ENCODE peak calls at places on chromosome 20, in five cellular contexts. One of them, this sample, is unnamed.

GRCh38 chr20:1323830-1324597 is 4.9 kb downstream of the SDCBP2 start:
- DNase-seq in tibial nerve: no peak
- DNase-seq in stomach: no peak
- DNase-seq in ovary: no peak
- DNase-seq in suprapubic skin: peak
- DNase-seq in this sample: no peak

GRCh38 chr20:17227199-17227535 is 327 bp downstream of the PCSK2 start:
- DNase-seq in tibial nerve: no peak
- DNase-seq in stomach: no peak
- DNase-seq in ovary: no peak
- DNase-seq in suprapubic skin: no peak
- DNase-seq in this sample: no peak

GRCh38 chr20:53707341-53708102 is 113.9 kb upstream of the ZNF217 start:
- DNase-seq in tibial nerve: peak
- DNase-seq in stomach: no peak
- DNase-seq in ovary: no peak
- DNase-seq in suprapubic skin: no peak
- DNase-seq in this sample: no peak

GRCh38 chr20:37397076-37397953 is 51.4 kb downstream of the SRC start:
- DNase-seq in tibial nerve: no peak
- DNase-seq in stomach: no peak
- DNase-seq in ovary: no peak
- DNase-seq in suprapubic skin: no peak
- DNase-seq in this sample: no peak

GRCh38 chr20:62635852-62636251 is 6.5 kb upstream of the SLCO4A1 start:
- DNase-seq in tibial nerve: no peak
- DNase-seq in stomach: no peak
- DNase-seq in ovary: no peak
- DNase-seq in suprapubic skin: no peak
- DNase-seq in this sample: peak

GRCh38 chr20:32764000-32764960 is 2.1 kb downstream of the DNMT3B start:
- DNase-seq in tibial nerve: no peak
- DNase-seq in stomach: no peak
- DNase-seq in ovary: no peak
- DNase-seq in suprapubic skin: no peak
- DNase-seq in this sample: no peak

GRCh38 chr20:7090753-7091310 is 323.3 kb downstream of the BMP2 start:
- DNase-seq in tibial nerve: no peak
- DNase-seq in stomach: no peak
- DNase-seq in ovary: no peak
- DNase-seq in suprapubic skin: no peak
- DNase-seq in this sample: no peak

GRCh38 chr20:20721489-20721888 is 9.0 kb upstream of the RALGAPA2 start:
- DNase-seq in tibial nerve: no peak
- DNase-seq in stomach: no peak
- DNase-seq in ovary: no peak
- DNase-seq in suprapubic skin: no peak
- DNase-seq in this sample: no peak

GRCh38 chr20:768426-768978 is at the start of gene SLC52A3:
- DNase-seq in tibial nerve: no peak
- DNase-seq in stomach: peak
- DNase-seq in ovary: no peak
- DNase-seq in suprapubic skin: no peak
- DNase-seq in this sample: peak

GRCh38 chr20:36819662-36820061 is 46.1 kb upstream of the DSN1 start:
- DNase-seq in tibial nerve: no peak
- DNase-seq in stomach: peak
- DNase-seq in ovary: no peak
- DNase-seq in suprapubic skin: no peak
- DNase-seq in this sample: no peak

GRCh38 chr20:2042400-2042799 is 48.5 kb upstream of the PDYN start:
- DNase-seq in tibial nerve: no peak
- DNase-seq in stomach: no peak
- DNase-seq in ovary: no peak
- DNase-seq in suprapubic skin: no peak
- DNase-seq in this sample: no peak

GRCh38 chr20:34985439-34986310 is 30.0 kb downstream of the MYH7B start:
- DNase-seq in tibial nerve: no peak
- DNase-seq in stomach: no peak
- DNase-seq in ovary: no peak
- DNase-seq in suprapubic skin: no peak
- DNase-seq in this sample: no peak

GRCh38 chr20:14543040-14543439 is 205.6 kb upstream of the FLRT3 start:
- DNase-seq in tibial nerve: no peak
- DNase-seq in stomach: no peak
- DNase-seq in ovary: no peak
- DNase-seq in suprapubic skin: no peak
- DNase-seq in this sample: no peak

GRCh38 chr20:15889073-15889923 is 684.0 kb downstream of the KIF16B start:
- DNase-seq in tibial nerve: no peak
- DNase-seq in stomach: no peak
- DNase-seq in ovary: no peak
- DNase-seq in suprapubic skin: no peak
- DNase-seq in this sample: no peak

GRCh38 chr20:437787-438486 is 24.4 kb downstream of the TBC1D20 start:
- DNase-seq in tibial nerve: no peak
- DNase-seq in stomach: no peak
- DNase-seq in ovary: no peak
- DNase-seq in suprapubic skin: no peak
- DNase-seq in this sample: no peak

GRCh38 chr20:45183084-45183483 is 8.4 kb downstream of the PI3 start:
- DNase-seq in tibial nerve: no peak
- DNase-seq in stomach: no peak
- DNase-seq in ovary: no peak
- DNase-seq in suprapubic skin: no peak
- DNase-seq in this sample: no peak

GRCh38 chr20:19757487-19757972 is 528 bp upstream of the RIN2 start:
- DNase-seq in tibial nerve: peak
- DNase-seq in stomach: peak
- DNase-seq in ovary: peak
- DNase-seq in suprapubic skin: peak
- DNase-seq in this sample: peak

GRCh38 chr20:36121981-36122930 is 32.3 kb upstream of the EPB41L1 start:
- DNase-seq in tibial nerve: no peak
- DNase-seq in stomach: peak
- DNase-seq in ovary: no peak
- DNase-seq in suprapubic skin: no peak
- DNase-seq in this sample: peak

GRCh38 chr20:41482647-41483552 is 116.3 kb upstream of the EMILIN3 start:
- DNase-seq in tibial nerve: no peak
- DNase-seq in stomach: no peak
- DNase-seq in ovary: no peak
- DNase-seq in suprapubic skin: no peak
- DNase-seq in this sample: no peak

GRCh38 chr20:32130965-32131364 is 21.5 kb downstream of the TM9SF4 start:
- DNase-seq in tibial nerve: no peak
- DNase-seq in stomach: no peak
- DNase-seq in ovary: no peak
- DNase-seq in suprapubic skin: no peak
- DNase-seq in this sample: no peak

GRCh38 chr20:4951299-4951698 is 50.0 kb downstream of the SLC23A2 start:
- DNase-seq in tibial nerve: peak
- DNase-seq in stomach: no peak
- DNase-seq in ovary: no peak
- DNase-seq in suprapubic skin: no peak
- DNase-seq in this sample: no peak

GRCh38 chr20:2755451-2756055 is 44.9 kb downstream of the CPXM1 start:
- DNase-seq in tibial nerve: no peak
- DNase-seq in stomach: no peak
- DNase-seq in ovary: no peak
- DNase-seq in suprapubic skin: peak
- DNase-seq in this sample: peak

GRCh38 chr20:31723282-31724078 is 812 bp upstream of the BCL2L1 start:
- DNase-seq in tibial nerve: peak
- DNase-seq in stomach: peak
- DNase-seq in ovary: peak
- DNase-seq in suprapubic skin: peak
- DNase-seq in this sample: peak

GRCh38 chr20:1838479-1839279 is 56.5 kb upstream of the SIRPA start:
- DNase-seq in tibial nerve: no peak
- DNase-seq in stomach: no peak
- DNase-seq in ovary: no peak
- DNase-seq in suprapubic skin: no peak
- DNase-seq in this sample: no peak

GRCh38 chr20:49781676-49782075 is 31.0 kb upstream of the SLC9A8 start:
- DNase-seq in tibial nerve: no peak
- DNase-seq in stomach: no peak
- DNase-seq in ovary: no peak
- DNase-seq in suprapubic skin: no peak
- DNase-seq in this sample: no peak

GRCh38 chr20:19336601-19337000 is 124.2 kb downstream of the SLC24A3 start:
- DNase-seq in tibial nerve: no peak
- DNase-seq in stomach: no peak
- DNase-seq in ovary: no peak
- DNase-seq in suprapubic skin: no peak
- DNase-seq in this sample: no peak

GRCh38 chr20:24787071-24787470 is 162.0 kb upstream of the CST7 start:
- DNase-seq in tibial nerve: no peak
- DNase-seq in stomach: no peak
- DNase-seq in ovary: no peak
- DNase-seq in suprapubic skin: no peak
- DNase-seq in this sample: no peak

GRCh38 chr20:24045621-24046020 is 57.0 kb upstream of the GGTLC1 start:
- DNase-seq in tibial nerve: no peak
- DNase-seq in stomach: no peak
- DNase-seq in ovary: no peak
- DNase-seq in suprapubic skin: no peak
- DNase-seq in this sample: no peak

GRCh38 chr20:38139156-38139912 is 25.7 kb downstream of the TGM2 start:
- DNase-seq in tibial nerve: no peak
- DNase-seq in stomach: no peak
- DNase-seq in ovary: peak
- DNase-seq in suprapubic skin: no peak
- DNase-seq in this sample: no peak

GRCh38 chr20:62049342-62050165 is 16.1 kb downstream of the TAF4 start:
- DNase-seq in tibial nerve: no peak
- DNase-seq in stomach: no peak
- DNase-seq in ovary: peak
- DNase-seq in suprapubic skin: no peak
- DNase-seq in this sample: peak

DNA sequence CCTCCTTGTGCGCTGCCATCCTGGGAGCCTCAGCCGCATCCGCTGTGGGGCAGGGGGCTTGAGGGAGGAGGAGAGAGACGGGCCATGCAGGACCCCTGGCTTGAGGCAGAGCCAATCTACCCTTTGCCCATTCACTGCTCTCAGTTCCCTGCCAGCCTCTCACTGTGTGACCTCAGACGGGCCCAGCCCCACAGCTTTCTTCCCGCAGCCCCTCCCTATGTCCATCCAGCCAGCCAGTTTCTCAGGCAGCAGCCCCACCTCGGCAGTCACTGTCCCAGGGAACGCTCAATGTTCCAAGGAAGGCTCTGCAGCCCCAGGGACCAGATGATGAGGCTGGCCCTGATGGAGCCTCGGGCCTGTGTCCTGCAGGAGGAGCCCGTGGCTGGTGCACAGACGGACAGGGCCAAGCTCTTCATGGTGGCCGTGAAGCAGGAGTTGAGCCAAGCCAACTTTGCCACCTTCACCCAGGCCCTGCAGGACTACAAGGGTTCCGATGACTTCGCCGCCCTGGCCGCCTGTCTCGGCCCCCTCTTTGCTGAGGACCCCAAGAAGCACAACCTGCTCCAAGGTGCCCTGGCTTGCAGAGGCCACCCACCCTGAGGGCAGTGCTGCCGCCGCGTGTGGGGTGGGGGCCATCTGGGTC is 3.9 kb upstream of the TNFRSF6B start:
- DNase-seq in tibial nerve: no peak
- DNase-seq in stomach: no peak
- DNase-seq in ovary: no peak
- DNase-seq in suprapubic skin: no peak
- DNase-seq in this sample: peak
- TF ChIP-seq CTCF in tibial nerve: no peak
- TF ChIP-seq CTCF in stomach: no peak
- TF ChIP-seq CTCF in ovary: no peak
- TF ChIP-seq CTCF in suprapubic skin: no peak
- TF ChIP-seq CTCF in this sample: no peak

GRCh38 chr20:51373713-51374481 is 168.6 kb downstream of the NFATC2 start:
- DNase-seq in tibial nerve: no peak
- DNase-seq in stomach: peak
- DNase-seq in ovary: peak
- DNase-seq in suprapubic skin: no peak
- DNase-seq in this sample: no peak
- TF ChIP-seq EP300 in tibial nerve: peak
- TF ChIP-seq EP300 in stomach: no peak
- TF ChIP-seq EP300 in ovary: no peak
- TF ChIP-seq EP300 in suprapubic skin: no peak
- TF ChIP-seq EP300 in this sample: no peak

GRCh38 chr20:10255846-10256245 is 37.2 kb downstream of the SNAP25 start:
- DNase-seq in tibial nerve: no peak
- DNase-seq in stomach: no peak
- DNase-seq in ovary: no peak
- DNase-seq in suprapubic skin: no peak
- DNase-seq in this sample: no peak
- H3K4me3 ChIP-seq in tibial nerve: no peak
- H3K4me3 ChIP-seq in stomach: no peak
- H3K4me3 ChIP-seq in ovary: no peak
- H3K4me3 ChIP-seq in suprapubic skin: no peak
- H3K4me3 ChIP-seq in this sample: no peak

DNA sequence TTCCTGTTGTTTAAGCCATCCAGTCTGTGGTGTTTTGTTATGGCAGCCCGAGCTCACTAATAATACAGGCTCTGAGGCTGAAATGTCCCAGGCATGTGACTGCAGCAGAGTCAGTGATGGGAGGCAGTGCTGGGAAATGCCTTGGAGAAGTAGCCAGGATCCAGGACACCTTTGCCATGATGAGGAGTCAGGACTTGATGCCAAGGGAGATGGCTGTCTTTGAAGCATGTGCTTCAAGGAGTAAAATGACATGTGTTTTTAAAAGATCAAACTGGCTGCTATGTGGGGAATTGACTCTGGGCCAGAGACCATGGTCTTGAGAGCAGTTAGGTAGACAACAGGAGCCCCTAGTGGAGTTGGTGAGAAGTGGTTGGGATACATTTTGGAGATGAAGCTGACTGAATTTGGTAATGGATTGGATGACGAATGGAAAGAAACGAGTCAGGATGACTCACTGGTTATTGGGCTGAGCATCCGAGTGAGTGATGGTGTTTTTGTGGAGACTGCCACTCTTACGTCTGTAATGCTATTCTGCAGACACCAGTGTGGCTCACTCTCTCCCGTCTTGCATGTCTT is 322.2 kb downstream of the PLCB1 start:
- DNase-seq in tibial nerve: no peak
- DNase-seq in stomach: no peak
- DNase-seq in ovary: no peak
- DNase-seq in suprapubic skin: no peak
- DNase-seq in this sample: no peak
- TF ChIP-seq CTCF in tibial nerve: no peak
- TF ChIP-seq CTCF in stomach: no peak
- TF ChIP-seq CTCF in ovary: no peak
- TF ChIP-seq CTCF in suprapubic skin: no peak
- TF ChIP-seq CTCF in this sample: no peak

DNA sequence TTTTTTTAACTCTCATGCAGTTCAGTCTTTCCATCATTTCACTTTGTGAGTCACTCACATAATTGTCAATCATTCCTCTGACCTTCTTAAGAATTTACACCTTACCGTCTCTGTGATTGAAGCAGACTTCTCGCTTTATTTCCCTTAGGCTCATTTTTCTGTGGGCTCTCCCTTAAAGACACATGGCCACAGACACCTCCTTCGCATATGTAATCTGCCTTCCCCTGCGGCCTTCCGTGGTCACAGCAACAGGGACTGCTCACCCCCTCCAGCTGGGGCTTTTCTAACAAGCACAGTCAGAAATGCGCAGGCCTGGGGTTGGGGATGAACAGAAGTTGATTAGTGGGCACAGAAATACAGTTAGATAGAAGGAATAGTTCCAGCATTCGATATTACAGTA is 23.0 kb upstream of the VAPB start:
- DNase-seq in tibial nerve: no peak
- DNase-seq in stomach: no peak
- DNase-seq in ovary: no peak
- DNase-seq in suprapubic skin: no peak
- DNase-seq in this sample: no peak
- TF ChIP-seq EP300 in tibial nerve: no peak
- TF ChIP-seq EP300 in stomach: no peak
- TF ChIP-seq EP300 in ovary: no peak
- TF ChIP-seq EP300 in suprapubic skin: no peak
- TF ChIP-seq EP300 in this sample: no peak

This sample was measured in upper lobe of left lung.